ENCODE peak calls at places on chromosomes 4 and X, in six cellular contexts. I is GM23248; C is IMR-90; Z is endothelial cell of umbilical vein; L is naive thymus-derived CD4-positive, alpha-beta T cell; A is PC-3. E is an unnamed sample. For H3K4me1 and H3K27me3, the result is how much of the 10 kb centered on the place peaks cover.

GRCh38 chr4:22315643-22316042 is 200.2 kb downstream of the ADGRA3 start:
- DNase-seq in I (peak), C (peak), Z (no peak), L (no peak), A (peak), E (no peak)

GRCh38 chrX:148228521-148228920 is 247.4 kb downstream of the FMR1NB start:
- DNase-seq in I (no peak), C (no peak), Z (no peak), L (no peak), A (no peak), E (no peak)

GRCh38 chr4:148651991-148652390 is 209.8 kb upstream of the NR3C2 start:
- DNase-seq in I (no peak), C (no peak), Z (no peak), L (no peak), A (peak), E (no peak)

GRCh38 chr4:149997881-149998421 is 80.3 kb upstream of the DCLK2 start:
- DNase-seq in I (peak), C (peak), Z (peak), L (no peak), A (peak), E (no peak)

GRCh38 chr4:40316333-40316781 is 18.8 kb upstream of the CHRNA9 start:
- DNase-seq in I (peak), C (peak), Z (peak), L (peak), A (peak), E (peak)

GRCh38 chr4:20641971-20642370 is 58.3 kb upstream of the PACRGL start:
- DNase-seq in I (no peak), C (no peak), Z (no peak), L (no peak), A (no peak), E (no peak)

GRCh38 chr4:15004701-15005301 is 2.5 kb downstream of the CPEB2 start:
- DNase-seq in I (peak), C (peak), Z (peak), L (peak), A (peak), E (peak)

GRCh38 chr4:105767579-105767978 is 59.0 kb downstream of the GSTCD start:
- DNase-seq in I (no peak), C (no peak), Z (no peak), L (no peak), A (peak), E (no peak)

GRCh38 chrX:25810202-25810601 is 327.9 kb upstream of the MAGEB18 start:
- DNase-seq in I (peak), C (peak), Z (peak), L (no peak), A (peak), E (no peak)

GRCh38 chr4:10032625-10033024 is 11.3 kb upstream of the SLC2A9 start:
- DNase-seq in I (peak), C (peak), Z (no peak), L (no peak), A (peak), E (no peak)

GRCh38 chrX:115562492-115562872 is 1.5 kb downstream of the PLS3 start:
- DNase-seq in I (peak), C (peak), Z (peak), L (no peak), A (peak), E (no peak)

GRCh38 chrX:42466706-42467105 is 311.3 kb downstream of the PPP1R2C start:
- DNase-seq in I (no peak), C (no peak), Z (no peak), L (no peak), A (no peak), E (no peak)

GRCh38 chr4:15651682-15652081 is 3.5 kb downstream of the FBXL5 start:
- DNase-seq in I (peak), C (peak), Z (no peak), L (peak), A (no peak), E (no peak)

GRCh38 chr4:6794189-6794588 is 11.7 kb downstream of the KIAA0232 start:
- DNase-seq in I (no peak), C (no peak), Z (no peak), L (no peak), A (no peak), E (no peak)

GRCh38 chr4:173247316-173247715 is 78.7 kb downstream of the GALNT7 start:
- DNase-seq in I (no peak), C (no peak), Z (no peak), L (no peak), A (no peak), E (no peak)

GRCh38 chr4:2867758-2868491 is 24.3 kb downstream of the ADD1 start:
- DNase-seq in I (peak), C (peak), Z (peak), L (no peak), A (no peak), E (no peak)

GRCh38 chr4:157700898-157701694 is 471.7 kb downstream of the GASK1B start:
- DNase-seq in I (no peak), C (no peak), Z (peak), L (no peak), A (no peak), E (no peak)

GRCh38 chr4:154304679-154305078 is 186.9 kb downstream of the DCHS2 start:
- DNase-seq in I (no peak), C (no peak), Z (no peak), L (no peak), A (no peak), E (no peak)

GRCh38 chr4:80189956-80190671 is 7.2 kb upstream of the PRDM8 start:
- DNase-seq in I (peak), C (peak), Z (no peak), L (no peak), A (no peak), E (no peak)

GRCh38 chrX:131747173-131747572 is 203.3 kb downstream of the OR13H1 start:
- DNase-seq in I (no peak), C (peak), Z (no peak), L (peak), A (peak), E (peak)

GRCh38 chr4:7068883-7069282 is 1.0 kb upstream of the GRPEL1 start:
- DNase-seq in I (peak), C (no peak), Z (no peak), L (no peak), A (peak), E (no peak)

GRCh38 chr4:101321481-101322042 is 25.8 kb downstream of the PPP3CA start:
- DNase-seq in I (peak), C (no peak), Z (no peak), L (no peak), A (no peak), E (no peak)

GRCh38 chr4:188959424-188959823 is 820.2 kb downstream of the TRIML1 start:
- DNase-seq in I (no peak), C (no peak), Z (no peak), L (no peak), A (no peak), E (no peak)

GRCh38 chrX:118652717-118653116 is 74.7 kb upstream of the IL13RA1 start:
- DNase-seq in I (peak), C (peak), Z (no peak), L (no peak), A (peak), E (no peak)

GRCh38 chr4:188534297-188534696 is 395.1 kb downstream of the TRIML1 start:
- DNase-seq in I (no peak), C (no peak), Z (no peak), L (no peak), A (no peak), E (no peak)

GRCh38 chr4:186727977-186728519 is 4.4 kb upstream of the FAT1 start:
- DNase-seq in I (peak), C (no peak), Z (no peak), L (no peak), A (peak), E (no peak)

GRCh38 chr4:165972747-165973146 is 99.7 kb downstream of the TLL1 start:
- DNase-seq in I (no peak), C (no peak), Z (no peak), L (no peak), A (peak), E (no peak)

GRCh38 chr4:185211035-185211434 is 1.6 kb downstream of the SNX25 start:
- DNase-seq in I (no peak), C (peak), Z (peak), L (no peak), A (no peak), E (no peak)
- H3K27ac ChIP-seq in I (peak), C (no peak), Z (peak), L (no peak), A (no peak), E (no peak)

DNA sequence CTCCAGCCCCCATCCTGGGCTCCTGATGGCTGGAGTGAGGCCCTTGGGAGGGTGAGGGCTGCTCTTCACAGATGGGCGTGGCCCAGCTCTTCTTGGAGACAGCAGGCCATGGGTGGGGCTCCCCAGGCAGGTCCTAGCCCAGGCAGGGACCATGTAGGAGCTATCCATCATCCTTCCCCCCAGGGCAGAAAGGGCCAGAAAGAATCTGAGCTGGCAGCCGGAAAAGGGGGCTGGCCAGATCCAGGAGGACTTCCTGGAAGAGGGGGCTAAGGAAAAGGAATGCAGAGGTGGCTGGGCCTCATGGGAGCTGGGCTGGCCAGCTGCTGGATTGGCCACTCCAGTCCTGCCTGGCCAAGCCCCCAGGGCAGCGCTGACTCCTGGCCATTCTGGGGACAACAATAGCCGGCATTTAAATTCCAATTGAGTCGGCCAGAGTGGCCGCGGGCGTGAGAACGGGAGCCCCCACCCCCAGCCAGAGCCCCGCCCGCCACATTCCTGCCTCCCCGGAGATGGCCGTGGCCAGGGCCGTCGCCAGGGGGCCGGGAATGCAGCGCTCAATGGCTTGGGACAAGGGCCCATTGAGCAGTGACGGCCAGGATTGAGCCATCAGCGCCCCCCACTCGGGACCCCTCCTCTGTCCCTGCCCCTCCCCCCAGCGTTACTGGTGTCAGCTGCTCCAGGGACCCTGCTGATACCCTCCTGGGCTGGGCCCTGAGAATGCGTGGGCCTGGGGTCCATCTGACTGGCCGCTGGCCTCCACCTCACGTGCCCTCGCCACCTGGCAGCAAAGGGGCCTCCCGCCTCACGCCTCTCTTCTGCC is 15.1 kb upstream of the FGFR3 start:
- DNase-seq in I (peak), C (no peak), Z (no peak), L (no peak), A (peak), E (no peak)
- H3K4me1 ChIP-seq in I (under half), C (under half), Z (under half), L (under half), A (under half), E (under half)

DNA sequence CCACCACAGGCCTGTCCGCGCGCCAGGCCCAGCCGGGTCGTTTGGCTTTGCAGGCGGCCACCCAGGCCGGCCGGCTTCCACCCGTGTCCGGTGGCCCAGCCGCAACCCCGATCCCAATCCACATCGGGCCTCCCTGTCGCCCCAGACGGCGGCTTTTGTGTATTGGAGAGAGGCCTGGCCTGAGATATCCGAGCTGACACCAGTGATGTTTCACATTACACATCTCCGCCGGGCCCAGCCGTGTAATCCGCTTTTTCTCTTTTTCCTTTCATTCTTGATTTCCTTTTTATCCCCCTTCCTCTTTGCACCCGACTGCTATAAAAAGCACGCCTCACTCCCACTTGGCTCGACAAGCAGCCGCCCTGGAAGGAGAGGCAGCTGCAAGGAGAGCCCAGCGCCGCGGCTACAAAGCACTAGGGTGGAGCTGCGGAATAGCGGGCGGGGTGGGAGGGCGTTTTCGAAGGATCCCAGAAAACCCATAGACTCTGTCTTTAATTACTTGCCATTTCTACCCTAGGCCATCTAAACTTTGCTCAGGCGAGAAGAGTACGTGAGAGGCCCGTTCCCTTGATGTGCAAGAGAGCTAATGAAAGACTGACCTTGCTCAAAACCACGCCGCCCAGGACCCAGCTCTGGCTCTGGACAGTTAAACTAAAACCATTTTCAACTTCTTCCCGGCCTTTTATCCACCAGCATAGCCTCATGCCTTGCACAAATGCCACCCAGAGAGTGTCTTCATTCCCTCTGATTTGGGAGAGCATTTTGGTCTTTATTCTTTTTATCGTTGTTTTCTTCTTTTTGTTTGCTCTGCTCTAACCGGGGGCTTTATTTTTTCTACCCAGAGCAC is 3.3 kb downstream of the PITX2 start:
- DNase-seq in I (no peak), C (no peak), Z (no peak), L (no peak), A (no peak), E (no peak)
- H3K27me3 ChIP-seq in I (under half), C (half or more), Z (half or more), L (under half), A (half or more), E (half or more)

GRCh38 chr4:77002721-77003120 is 53.2 kb downstream of the SEPTIN11 start:
- DNase-seq in I (no peak), C (no peak), Z (no peak), L (no peak), A (no peak), E (no peak)

GRCh38 chr4:77003400-77003799 is 53.8 kb downstream of the SEPTIN11 start:
- DNase-seq in I (no peak), C (peak), Z (peak), L (no peak), A (no peak), E (no peak)

GRCh38 chr4:77001907-77002306 is 52.4 kb downstream of the SEPTIN11 start:
- DNase-seq in I (peak), C (peak), Z (peak), L (no peak), A (peak), E (no peak)

GRCh38 chr4:76998251-76998901 is 48.8 kb downstream of the SEPTIN11 start:
- DNase-seq in I (peak), C (peak), Z (no peak), L (no peak), A (no peak), E (no peak)

DNA sequence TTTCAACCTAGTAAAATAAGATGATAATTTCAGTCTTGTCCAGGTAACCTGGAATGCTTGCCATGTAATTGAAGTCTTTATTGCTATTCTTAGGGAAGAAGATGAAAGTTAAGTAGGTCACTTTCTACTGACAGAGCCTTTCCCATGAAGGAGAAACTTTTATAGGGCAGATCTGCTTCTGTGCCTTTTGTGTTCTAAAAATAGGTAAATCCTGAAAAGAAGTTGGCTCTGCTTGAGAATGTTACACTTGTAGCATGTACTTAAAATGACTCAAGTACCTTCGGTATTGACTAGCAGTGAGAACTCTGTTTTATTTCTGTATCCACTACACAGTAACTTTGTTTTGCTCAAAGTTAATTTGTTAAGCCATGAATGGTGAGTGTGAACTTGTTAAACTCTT is 52.8 kb downstream of the SEPTIN11 start:
- DNase-seq in I (no peak), C (peak), Z (peak), L (no peak), A (no peak), E (no peak)
- H3K27ac ChIP-seq in I (peak), C (no peak), Z (peak), L (no peak), A (peak), E (no peak)

GRCh38 chr4:168880811-168881595 is 129.1 kb downstream of the CBR4 start:
- DNase-seq in I (no peak), C (no peak), Z (no peak), L (no peak), A (no peak), E (no peak)
- H3K4me1 ChIP-seq in I (under half), C (under half), Z (under half), L (under half), A (under half), E (under half)